ENCODE peak calls at places on chromosome 12, in six cellular contexts. One of them, this sample, is unnamed.

GRCh38 chr12:80636832-80637231 is 70.6 kb upstream of the MYF6 start:
- DNase-seq in heart right ventricle: no peak
- DNase-seq in activated CD4-positive, alpha-beta T cell treated with anti-CD3 and anti-CD28 coated beads, Interleukin-2, amount 50 U/mL, for 1 hour: no peak
- DNase-seq in KBM-7: no peak
- DNase-seq in NCI-H1694 treated with DMSO at 0.1 percent for 48 hours: no peak
- DNase-seq in T-cell: no peak
- DNase-seq in this sample: no peak

GRCh38 chr12:115149685-115150378 is 465.9 kb upstream of the TBX3 start:
- DNase-seq in heart right ventricle: no peak
- DNase-seq in activated CD4-positive, alpha-beta T cell treated with anti-CD3 and anti-CD28 coated beads, Interleukin-2, amount 50 U/mL, for 1 hour: no peak
- DNase-seq in KBM-7: no peak
- DNase-seq in NCI-H1694 treated with DMSO at 0.1 percent for 48 hours: no peak
- DNase-seq in T-cell: no peak
- DNase-seq in this sample: no peak

GRCh38 chr12:122104844-122105243 is 26.3 kb downstream of the MLXIP start:
- DNase-seq in heart right ventricle: no peak
- DNase-seq in activated CD4-positive, alpha-beta T cell treated with anti-CD3 and anti-CD28 coated beads, Interleukin-2, amount 50 U/mL, for 1 hour: no peak
- DNase-seq in KBM-7: no peak
- DNase-seq in NCI-H1694 treated with DMSO at 0.1 percent for 48 hours: no peak
- DNase-seq in T-cell: no peak
- DNase-seq in this sample: no peak

GRCh38 chr12:116538076-116538591 is 21.0 kb upstream of the MAP1LC3B2 start:
- DNase-seq in heart right ventricle: no peak
- DNase-seq in activated CD4-positive, alpha-beta T cell treated with anti-CD3 and anti-CD28 coated beads, Interleukin-2, amount 50 U/mL, for 1 hour: no peak
- DNase-seq in KBM-7: no peak
- DNase-seq in NCI-H1694 treated with DMSO at 0.1 percent for 48 hours: no peak
- DNase-seq in T-cell: no peak
- DNase-seq in this sample: no peak

GRCh38 chr12:121917950-121918678 is at the start of gene CFAP251:
- DNase-seq in heart right ventricle: peak
- DNase-seq in activated CD4-positive, alpha-beta T cell treated with anti-CD3 and anti-CD28 coated beads, Interleukin-2, amount 50 U/mL, for 1 hour: peak
- DNase-seq in KBM-7: no peak
- DNase-seq in NCI-H1694 treated with DMSO at 0.1 percent for 48 hours: peak
- DNase-seq in T-cell: peak
- DNase-seq in this sample: peak

GRCh38 chr12:52821826-52822660 is 8.1 kb upstream of the KRT4 start:
- DNase-seq in heart right ventricle: no peak
- DNase-seq in activated CD4-positive, alpha-beta T cell treated with anti-CD3 and anti-CD28 coated beads, Interleukin-2, amount 50 U/mL, for 1 hour: no peak
- DNase-seq in KBM-7: no peak
- DNase-seq in NCI-H1694 treated with DMSO at 0.1 percent for 48 hours: no peak
- DNase-seq in T-cell: no peak
- DNase-seq in this sample: no peak

GRCh38 chr12:40342010-40342409 is 117.2 kb downstream of the LRRK2 start:
- DNase-seq in heart right ventricle: no peak
- DNase-seq in activated CD4-positive, alpha-beta T cell treated with anti-CD3 and anti-CD28 coated beads, Interleukin-2, amount 50 U/mL, for 1 hour: no peak
- DNase-seq in KBM-7: no peak
- DNase-seq in NCI-H1694 treated with DMSO at 0.1 percent for 48 hours: no peak
- DNase-seq in T-cell: no peak
- DNase-seq in this sample: no peak

GRCh38 chr12:27467641-27468040 is 21.1 kb downstream of the SMCO2 start:
- DNase-seq in heart right ventricle: no peak
- DNase-seq in activated CD4-positive, alpha-beta T cell treated with anti-CD3 and anti-CD28 coated beads, Interleukin-2, amount 50 U/mL, for 1 hour: no peak
- DNase-seq in KBM-7: no peak
- DNase-seq in NCI-H1694 treated with DMSO at 0.1 percent for 48 hours: no peak
- DNase-seq in T-cell: no peak
- DNase-seq in this sample: no peak

GRCh38 chr12:110203546-110203945 is 77.5 kb upstream of the ATP2A2 start:
- DNase-seq in heart right ventricle: no peak
- DNase-seq in activated CD4-positive, alpha-beta T cell treated with anti-CD3 and anti-CD28 coated beads, Interleukin-2, amount 50 U/mL, for 1 hour: no peak
- DNase-seq in KBM-7: no peak
- DNase-seq in NCI-H1694 treated with DMSO at 0.1 percent for 48 hours: no peak
- DNase-seq in T-cell: no peak
- DNase-seq in this sample: no peak

GRCh38 chr12:119061208-119061796 is 80.0 kb downstream of the SRRM4 start:
- DNase-seq in heart right ventricle: peak
- DNase-seq in activated CD4-positive, alpha-beta T cell treated with anti-CD3 and anti-CD28 coated beads, Interleukin-2, amount 50 U/mL, for 1 hour: peak
- DNase-seq in KBM-7: peak
- DNase-seq in NCI-H1694 treated with DMSO at 0.1 percent for 48 hours: no peak
- DNase-seq in T-cell: no peak
- DNase-seq in this sample: no peak

GRCh38 chr12:219891-220352 is 6.0 kb upstream of the SLC6A12 start:
- DNase-seq in heart right ventricle: peak
- DNase-seq in activated CD4-positive, alpha-beta T cell treated with anti-CD3 and anti-CD28 coated beads, Interleukin-2, amount 50 U/mL, for 1 hour: peak
- DNase-seq in KBM-7: peak
- DNase-seq in NCI-H1694 treated with DMSO at 0.1 percent for 48 hours: peak
- DNase-seq in T-cell: peak
- DNase-seq in this sample: peak

GRCh38 chr12:65156366-65156831 is 13.0 kb upstream of the LEMD3 start:
- DNase-seq in heart right ventricle: no peak
- DNase-seq in activated CD4-positive, alpha-beta T cell treated with anti-CD3 and anti-CD28 coated beads, Interleukin-2, amount 50 U/mL, for 1 hour: no peak
- DNase-seq in KBM-7: peak
- DNase-seq in NCI-H1694 treated with DMSO at 0.1 percent for 48 hours: no peak
- DNase-seq in T-cell: no peak
- DNase-seq in this sample: no peak

GRCh38 chr12:91163116-91163515 is 19.5 kb downstream of the DCN start:
- DNase-seq in heart right ventricle: no peak
- DNase-seq in activated CD4-positive, alpha-beta T cell treated with anti-CD3 and anti-CD28 coated beads, Interleukin-2, amount 50 U/mL, for 1 hour: no peak
- DNase-seq in KBM-7: no peak
- DNase-seq in NCI-H1694 treated with DMSO at 0.1 percent for 48 hours: no peak
- DNase-seq in T-cell: no peak
- DNase-seq in this sample: no peak

GRCh38 chr12:89951050-89951693 is 242.5 kb upstream of the ATP2B1 start:
- DNase-seq in heart right ventricle: no peak
- DNase-seq in activated CD4-positive, alpha-beta T cell treated with anti-CD3 and anti-CD28 coated beads, Interleukin-2, amount 50 U/mL, for 1 hour: no peak
- DNase-seq in KBM-7: no peak
- DNase-seq in NCI-H1694 treated with DMSO at 0.1 percent for 48 hours: no peak
- DNase-seq in T-cell: no peak
- DNase-seq in this sample: no peak

GRCh38 chr12:23421556-23421955 is 527.9 kb downstream of the SOX5 start:
- DNase-seq in heart right ventricle: no peak
- DNase-seq in activated CD4-positive, alpha-beta T cell treated with anti-CD3 and anti-CD28 coated beads, Interleukin-2, amount 50 U/mL, for 1 hour: no peak
- DNase-seq in KBM-7: no peak
- DNase-seq in NCI-H1694 treated with DMSO at 0.1 percent for 48 hours: no peak
- DNase-seq in T-cell: no peak
- DNase-seq in this sample: no peak

GRCh38 chr12:6333566-6333965 is 8.3 kb downstream of the TNFRSF1A start:
- DNase-seq in heart right ventricle: no peak
- DNase-seq in activated CD4-positive, alpha-beta T cell treated with anti-CD3 and anti-CD28 coated beads, Interleukin-2, amount 50 U/mL, for 1 hour: no peak
- DNase-seq in KBM-7: no peak
- DNase-seq in NCI-H1694 treated with DMSO at 0.1 percent for 48 hours: no peak
- DNase-seq in T-cell: no peak
- DNase-seq in this sample: no peak

GRCh38 chr12:68886636-68887572 is 46.1 kb downstream of the CPM start:
- DNase-seq in heart right ventricle: no peak
- DNase-seq in activated CD4-positive, alpha-beta T cell treated with anti-CD3 and anti-CD28 coated beads, Interleukin-2, amount 50 U/mL, for 1 hour: no peak
- DNase-seq in KBM-7: no peak
- DNase-seq in NCI-H1694 treated with DMSO at 0.1 percent for 48 hours: no peak
- DNase-seq in T-cell: no peak
- DNase-seq in this sample: no peak

GRCh38 chr12:119512772-119513497 is 80.6 kb upstream of the TMEM233 start:
- DNase-seq in heart right ventricle: no peak
- DNase-seq in activated CD4-positive, alpha-beta T cell treated with anti-CD3 and anti-CD28 coated beads, Interleukin-2, amount 50 U/mL, for 1 hour: no peak
- DNase-seq in KBM-7: no peak
- DNase-seq in NCI-H1694 treated with DMSO at 0.1 percent for 48 hours: no peak
- DNase-seq in T-cell: no peak
- DNase-seq in this sample: no peak

GRCh38 chr12:56160160-56160763 is 2.1 kb downstream of the MYL6 start:
- DNase-seq in heart right ventricle: no peak
- DNase-seq in activated CD4-positive, alpha-beta T cell treated with anti-CD3 and anti-CD28 coated beads, Interleukin-2, amount 50 U/mL, for 1 hour: peak
- DNase-seq in KBM-7: peak
- DNase-seq in NCI-H1694 treated with DMSO at 0.1 percent for 48 hours: no peak
- DNase-seq in T-cell: peak
- DNase-seq in this sample: peak

GRCh38 chr12:77591959-77592358 is 238.7 kb upstream of the NAV3 start:
- DNase-seq in heart right ventricle: no peak
- DNase-seq in activated CD4-positive, alpha-beta T cell treated with anti-CD3 and anti-CD28 coated beads, Interleukin-2, amount 50 U/mL, for 1 hour: no peak
- DNase-seq in KBM-7: no peak
- DNase-seq in NCI-H1694 treated with DMSO at 0.1 percent for 48 hours: peak
- DNase-seq in T-cell: no peak
- DNase-seq in this sample: no peak

GRCh38 chr12:48980389-48980952 is 2.3 kb downstream of the WNT1 start:
- DNase-seq in heart right ventricle: no peak
- DNase-seq in activated CD4-positive, alpha-beta T cell treated with anti-CD3 and anti-CD28 coated beads, Interleukin-2, amount 50 U/mL, for 1 hour: no peak
- DNase-seq in KBM-7: no peak
- DNase-seq in NCI-H1694 treated with DMSO at 0.1 percent for 48 hours: no peak
- DNase-seq in T-cell: no peak
- DNase-seq in this sample: peak

GRCh38 chr12:106245767-106246166 is 2.1 kb downstream of the CKAP4 start:
- DNase-seq in heart right ventricle: no peak
- DNase-seq in activated CD4-positive, alpha-beta T cell treated with anti-CD3 and anti-CD28 coated beads, Interleukin-2, amount 50 U/mL, for 1 hour: no peak
- DNase-seq in KBM-7: no peak
- DNase-seq in NCI-H1694 treated with DMSO at 0.1 percent for 48 hours: no peak
- DNase-seq in T-cell: no peak
- DNase-seq in this sample: peak

GRCh38 chr12:2631613-2632350 is 163.0 kb upstream of the FKBP4 start:
- DNase-seq in heart right ventricle: peak
- DNase-seq in activated CD4-positive, alpha-beta T cell treated with anti-CD3 and anti-CD28 coated beads, Interleukin-2, amount 50 U/mL, for 1 hour: no peak
- DNase-seq in KBM-7: no peak
- DNase-seq in NCI-H1694 treated with DMSO at 0.1 percent for 48 hours: no peak
- DNase-seq in T-cell: no peak
- DNase-seq in this sample: no peak

GRCh38 chr12:109277899-109278762 is 31.0 kb downstream of the FOXN4 start:
- DNase-seq in heart right ventricle: no peak
- DNase-seq in activated CD4-positive, alpha-beta T cell treated with anti-CD3 and anti-CD28 coated beads, Interleukin-2, amount 50 U/mL, for 1 hour: no peak
- DNase-seq in KBM-7: no peak
- DNase-seq in NCI-H1694 treated with DMSO at 0.1 percent for 48 hours: peak
- DNase-seq in T-cell: no peak
- DNase-seq in this sample: no peak

GRCh38 chr12:46446645-46447044 is 74.1 kb upstream of the SLC38A2 start:
- DNase-seq in heart right ventricle: no peak
- DNase-seq in activated CD4-positive, alpha-beta T cell treated with anti-CD3 and anti-CD28 coated beads, Interleukin-2, amount 50 U/mL, for 1 hour: no peak
- DNase-seq in KBM-7: no peak
- DNase-seq in NCI-H1694 treated with DMSO at 0.1 percent for 48 hours: no peak
- DNase-seq in T-cell: no peak
- DNase-seq in this sample: no peak

GRCh38 chr12:7907009-7907408 is 29.0 kb downstream of the SLC2A3 start:
- DNase-seq in heart right ventricle: no peak
- DNase-seq in activated CD4-positive, alpha-beta T cell treated with anti-CD3 and anti-CD28 coated beads, Interleukin-2, amount 50 U/mL, for 1 hour: no peak
- DNase-seq in KBM-7: peak
- DNase-seq in NCI-H1694 treated with DMSO at 0.1 percent for 48 hours: no peak
- DNase-seq in T-cell: no peak
- DNase-seq in this sample: no peak

GRCh38 chr12:114311966-114312365 is 94.0 kb downstream of the TBX5 start:
- DNase-seq in heart right ventricle: no peak
- DNase-seq in activated CD4-positive, alpha-beta T cell treated with anti-CD3 and anti-CD28 coated beads, Interleukin-2, amount 50 U/mL, for 1 hour: no peak
- DNase-seq in KBM-7: no peak
- DNase-seq in NCI-H1694 treated with DMSO at 0.1 percent for 48 hours: no peak
- DNase-seq in T-cell: no peak
- DNase-seq in this sample: no peak

GRCh38 chr12:531951-532585 is 72.3 kb downstream of the B4GALNT3 start:
- DNase-seq in heart right ventricle: no peak
- DNase-seq in activated CD4-positive, alpha-beta T cell treated with anti-CD3 and anti-CD28 coated beads, Interleukin-2, amount 50 U/mL, for 1 hour: no peak
- DNase-seq in KBM-7: no peak
- DNase-seq in NCI-H1694 treated with DMSO at 0.1 percent for 48 hours: no peak
- DNase-seq in T-cell: no peak
- DNase-seq in this sample: no peak

GRCh38 chr12:124512667-124513296 is 54.6 kb downstream of the NCOR2 start:
- DNase-seq in heart right ventricle: peak
- DNase-seq in activated CD4-positive, alpha-beta T cell treated with anti-CD3 and anti-CD28 coated beads, Interleukin-2, amount 50 U/mL, for 1 hour: no peak
- DNase-seq in KBM-7: no peak
- DNase-seq in NCI-H1694 treated with DMSO at 0.1 percent for 48 hours: no peak
- DNase-seq in T-cell: no peak
- DNase-seq in this sample: peak

GRCh38 chr12:52149182-52149641 is 42.6 kb downstream of the KRT80 start:
- DNase-seq in heart right ventricle: no peak
- DNase-seq in activated CD4-positive, alpha-beta T cell treated with anti-CD3 and anti-CD28 coated beads, Interleukin-2, amount 50 U/mL, for 1 hour: no peak
- DNase-seq in KBM-7: no peak
- DNase-seq in NCI-H1694 treated with DMSO at 0.1 percent for 48 hours: no peak
- DNase-seq in T-cell: no peak
- DNase-seq in this sample: no peak

GRCh38 chr12:109269428-109269827 is 39.7 kb downstream of the FOXN4 start:
- DNase-seq in heart right ventricle: no peak
- DNase-seq in activated CD4-positive, alpha-beta T cell treated with anti-CD3 and anti-CD28 coated beads, Interleukin-2, amount 50 U/mL, for 1 hour: no peak
- DNase-seq in KBM-7: no peak
- DNase-seq in NCI-H1694 treated with DMSO at 0.1 percent for 48 hours: no peak
- DNase-seq in T-cell: no peak
- DNase-seq in this sample: no peak